ENCODE peak calls at places on chromosome 15, in four cellular contexts. B is HepG2, V is A549, R is SK-N-SH. Q is an unnamed sample.

GRCh38 chr15:31387101-31387482 is 60.5 kb downstream of the KLF13 start:
- DNase-seq in B (no peak), V (no peak), R (no peak), Q (no peak)

GRCh38 chr15:70488941-70489848 is 274.2 kb downstream of the UACA start:
- DNase-seq in B (no peak), V (no peak), R (no peak), Q (no peak)

GRCh38 chr15:89835190-89835564 is 20.5 kb upstream of the ANPEP start:
- DNase-seq in B (no peak), V (no peak), R (no peak), Q (no peak)

GRCh38 chr15:29089731-29090616 is 179.6 kb downstream of the NSMCE3 start:
- DNase-seq in B (no peak), V (no peak), R (no peak), Q (no peak)

GRCh38 chr15:95975212-95975611 is 355.3 kb upstream of the NR2F2 start:
- DNase-seq in B (no peak), V (no peak), R (no peak), Q (peak)

GRCh38 chr15:94395626-94396025 is 164.3 kb downstream of the MCTP2 start:
- DNase-seq in B (no peak), V (no peak), R (no peak), Q (no peak)

GRCh38 chr15:75947117-75947516 is 43.4 kb downstream of the FBXO22 start:
- DNase-seq in B (no peak), V (no peak), R (no peak), Q (no peak)

GRCh38 chr15:34582461-34583357 is 742 bp downstream of the GOLGA8B start:
- DNase-seq in B (no peak), V (peak), R (peak), Q (no peak)

GRCh38 chr15:52661909-52662308 is 17.3 kb downstream of the ATOSA start:
- DNase-seq in B (no peak), V (no peak), R (no peak), Q (no peak)

GRCh38 chr15:33234019-33234418 is 39.5 kb upstream of the FMN1 start:
- DNase-seq in B (peak), V (peak), R (peak), Q (no peak)

GRCh38 chr15:31352283-31352880 is 25.7 kb downstream of the KLF13 start:
- DNase-seq in B (no peak), V (no peak), R (peak), Q (no peak)

GRCh38 chr15:33131880-33132279 is 62.6 kb downstream of the FMN1 start:
- DNase-seq in B (no peak), V (no peak), R (no peak), Q (no peak)

GRCh38 chr15:31091531-31091930 is 10.0 kb downstream of the TRPM1 start:
- DNase-seq in B (no peak), V (no peak), R (no peak), Q (no peak)

GRCh38 chr15:89893027-89893426 is 767 bp downstream of the AP3S2 start:
- DNase-seq in B (no peak), V (no peak), R (no peak), Q (no peak)

GRCh38 chr15:66907826-66908502 is 157.4 kb upstream of the SMAD3 start:
- DNase-seq in B (peak), V (no peak), R (no peak), Q (peak)

GRCh38 chr15:89566141-89566540 is 9.1 kb upstream of the TICRR start:
- DNase-seq in B (no peak), V (no peak), R (no peak), Q (no peak)

GRCh38 chr15:52728899-52729298 is 49.7 kb upstream of the ATOSA start:
- DNase-seq in B (no peak), V (no peak), R (peak), Q (no peak)

GRCh38 chr15:26355671-26356070 is 417.2 kb downstream of the GABRB3 start:
- DNase-seq in B (no peak), V (no peak), R (peak), Q (no peak)

GRCh38 chr15:43412096-43412495 is 41.2 kb downstream of the TUBGCP4 start:
- DNase-seq in B (no peak), V (no peak), R (no peak), Q (no peak)

GRCh38 chr15:101672298-101672697 is 20.1 kb upstream of the TM2D3 start:
- DNase-seq in B (no peak), V (no peak), R (no peak), Q (no peak)

GRCh38 chr15:65132841-65133549 is 613 bp downstream of the PDCD7 start:
- DNase-seq in B (peak), V (peak), R (peak), Q (no peak)

GRCh38 chr15:69475769-69476358 is 23.2 kb downstream of the RPLP1 start:
- DNase-seq in B (peak), V (peak), R (peak), Q (no peak)

GRCh38 chr15:42085236-42085605 is 9.1 kb downstream of the PLA2G4D start:
- DNase-seq in B (no peak), V (no peak), R (no peak), Q (no peak)

GRCh38 chr15:33735637-33736247 is 232.6 kb upstream of the CHRM5 start:
- DNase-seq in B (peak), V (peak), R (peak), Q (no peak)

GRCh38 chr15:59622289-59622688 is 10.7 kb downstream of the GCNT3 start:
- DNase-seq in B (peak), V (peak), R (peak), Q (no peak)

GRCh38 chr15:52172869-52173268 is 18.3 kb downstream of the GNB5 start:
- DNase-seq in B (no peak), V (no peak), R (no peak), Q (no peak)

GRCh38 chr15:99454941-99455795 is 110.6 kb upstream of the MEF2A start:
- DNase-seq in B (peak), V (no peak), R (no peak), Q (no peak)

GRCh38 chr15:74502301-74502700 is 38.7 kb upstream of the ARID3B start:
- DNase-seq in B (no peak), V (no peak), R (no peak), Q (no peak)

GRCh38 chr15:44811347-44811746 is 75.0 kb downstream of the TRIM69 start:
- DNase-seq in B (peak), V (no peak), R (no peak), Q (no peak)

GRCh38 chr15:69338535-69339213 is 40.0 kb downstream of the PAQR5 start:
- DNase-seq in B (no peak), V (no peak), R (no peak), Q (no peak)

GRCh38 chr15:48440084-48440483 is 108.9 kb downstream of the DUT start:
- DNase-seq in B (no peak), V (no peak), R (no peak), Q (no peak)

GRCh38 chr15:40790723-40791122 is 16.2 kb upstream of the ZFYVE19 start:
- DNase-seq in B (no peak), V (no peak), R (no peak), Q (no peak)

GRCh38 chr15:43199945-43200488 is 14.8 kb downstream of the CCNDBP1 start:
- DNase-seq in B (no peak), V (no peak), R (no peak), Q (no peak)

GRCh38 chr15:50463423-50464358 is 39.5 kb downstream of the USP8 start:
- DNase-seq in B (peak), V (no peak), R (no peak), Q (no peak)

GRCh38 chr15:89958107-89958805 is 42.9 kb upstream of the ZNF710 start:
- DNase-seq in B (peak), V (no peak), R (no peak), Q (no peak)

GRCh38 chr15:51576911-51577500 is 45.6 kb downstream of the DMXL2 start:
- DNase-seq in B (no peak), V (no peak), R (no peak), Q (no peak)

GRCh38 chr15:42548258-42549051 is at the start of the genes HAUS2 and LRRC57:
- DNase-seq in B (peak), V (peak), R (peak), Q (peak)

GRCh38 chr15:34336333-34336732 is 1.2 kb downstream of the SLC12A6 start:
- DNase-seq in B (no peak), V (no peak), R (no peak), Q (no peak)

DNA sequence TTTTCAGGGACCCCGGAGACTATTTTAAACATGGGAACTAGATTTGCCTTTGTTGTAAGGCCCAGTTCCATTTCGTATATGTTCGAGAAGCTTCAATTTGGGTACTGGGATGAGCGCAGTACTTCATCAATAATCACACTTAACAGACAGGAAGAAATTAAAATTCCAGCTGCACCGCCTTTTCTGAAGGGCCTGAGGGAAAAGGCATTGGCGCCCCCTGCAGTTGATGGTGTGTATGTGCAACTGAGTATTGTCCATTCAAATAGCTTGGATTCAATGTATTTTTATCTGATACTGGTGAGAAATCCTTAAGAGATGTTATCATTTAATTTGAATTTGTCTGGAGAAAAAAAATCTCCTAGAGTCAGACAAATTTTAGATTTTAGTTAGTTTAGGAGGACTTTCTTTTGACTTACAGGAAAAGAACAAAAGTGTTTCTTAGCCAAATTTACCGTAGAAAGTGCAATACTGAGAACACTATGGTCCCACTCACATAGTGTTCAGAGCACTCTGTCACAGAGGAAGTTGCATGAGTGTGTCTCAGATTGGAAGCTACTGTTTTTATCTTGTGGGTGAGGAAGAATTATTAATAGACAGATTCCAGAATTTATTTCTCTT is 5.4 kb upstream of the ALDH1A2 start:
- DNase-seq in B (peak), V (peak), R (peak), Q (no peak)
- TF ChIP-seq PBX3 in B (no peak), V (no peak), R (no peak), Q (no peak)

DNA sequence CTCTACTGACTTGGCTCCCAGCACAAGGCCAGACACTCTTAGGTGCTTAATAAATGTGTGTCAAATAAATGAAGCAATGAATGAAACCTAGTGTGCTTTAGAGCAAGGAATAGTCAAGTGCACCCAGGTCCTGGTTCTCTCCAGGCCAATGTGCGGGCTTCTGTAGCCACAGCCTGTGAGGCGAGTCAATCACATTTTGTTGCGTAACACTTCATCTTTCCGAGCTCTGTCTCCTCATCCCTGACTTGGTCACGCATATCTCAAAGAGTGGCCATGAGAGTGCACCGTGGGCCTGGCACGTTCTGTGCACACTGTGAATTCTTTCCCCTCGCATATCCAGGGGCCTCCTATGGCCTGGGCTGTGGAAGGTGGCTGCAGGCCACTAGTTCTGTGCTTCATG is 11.4 kb upstream of the SH3GL3 start:
- DNase-seq in B (no peak), V (no peak), R (no peak), Q (no peak)
- TF ChIP-seq PBX3 in B (no peak), V (no peak), R (no peak), Q (no peak)

DNA sequence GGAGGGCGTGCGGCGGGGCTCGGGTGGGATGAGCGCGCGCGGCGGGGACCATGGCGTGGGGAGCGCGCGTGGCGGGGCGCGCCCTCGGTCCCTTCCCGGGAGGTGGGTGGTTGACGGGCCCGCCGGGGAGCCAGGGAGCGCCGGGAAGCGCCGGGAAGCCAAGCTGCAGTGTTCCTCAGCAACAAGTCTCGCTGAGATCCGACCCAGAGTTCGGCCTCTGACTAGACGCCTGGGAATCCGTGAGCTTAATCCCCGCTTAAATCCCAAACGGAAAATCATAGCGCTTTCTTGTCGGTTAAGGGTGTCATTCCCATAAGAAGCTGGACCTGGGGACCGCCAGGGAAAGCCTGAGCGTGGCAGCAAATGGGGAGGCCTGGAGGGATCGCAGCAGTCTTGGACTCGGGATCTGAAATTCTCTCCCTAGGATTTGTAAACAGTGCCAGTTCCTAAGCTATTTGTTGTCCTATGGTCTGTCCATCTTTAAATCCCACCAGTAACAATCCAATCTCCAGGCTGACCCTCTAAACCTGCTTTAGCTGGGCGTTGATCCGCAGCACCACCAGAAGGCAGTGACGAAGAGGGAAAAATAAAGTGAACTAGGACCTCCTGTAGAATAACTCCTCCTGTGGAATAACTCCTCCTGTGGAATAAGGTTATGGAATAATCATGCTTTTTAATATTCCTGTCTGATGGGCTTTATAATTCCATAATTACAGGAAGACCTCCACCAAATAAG is 560 bp upstream of the NEDD4 start:
- DNase-seq in B (peak), V (peak), R (peak), Q (no peak)
- TF ChIP-seq PBX3 in B (no peak), V (no peak), R (no peak), Q (no peak)

GRCh38 chr15:81760686-81761085 is 285.1 kb downstream of the MEX3B start:
- DNase-seq in B (no peak), V (no peak), R (no peak), Q (no peak)
- TF ChIP-seq PBX3 in B (no peak), V (no peak), R (no peak), Q (no peak)

Q was measured in GM12878.